ENCODE peak calls at places on chromosomes 13 and 19, in six cellular contexts. H, E, Y, Z, R and B are unnamed samples. For H3K4me1, the result is how much of the 10 kb centered on the place peaks cover.

GRCh38 chr13:23956106-23956505 is 58.8 kb upstream of the C1QTNF9B start:
- ATAC-seq in H (peak), Y (no peak), Z (no peak), R (peak), E (no peak), B (no peak)

GRCh38 chr13:34247596-34247995 is 429.6 kb downstream of the RFC3 start:
- ATAC-seq in Z (no peak), H (no peak), E (no peak), Y (no peak), R (no peak), B (no peak)

GRCh38 chr13:102405499-102406079 is 3.7 kb upstream of the FGF14 start:
- ATAC-seq in R (peak), E (no peak), H (no peak), Z (no peak), Y (no peak), B (no peak)

GRCh38 chr13:90055121-90055520 is 1292.4 kb upstream of the MIR17HG start:
- ATAC-seq in Y (no peak), H (no peak), E (no peak), Z (no peak), R (no peak), B (no peak)

GRCh38 chr13:110349239-110349638 is 42.2 kb downstream of the COL4A2 start:
- ATAC-seq in Y (no peak), Z (no peak), H (no peak), E (no peak), R (no peak), B (no peak)

GRCh38 chr13:74128171-74128767 is 5.9 kb downstream of the KLF12 start:
- ATAC-seq in H (no peak), E (no peak), Z (no peak), R (no peak), Y (no peak), B (no peak)

GRCh38 chr19:45137179-45137761 is 23.5 kb downstream of the NKPD1 start:
- ATAC-seq in R (peak), H (no peak), E (no peak), Y (no peak), Z (no peak), B (peak)

GRCh38 chr13:33109801-33110200 is 93.6 kb downstream of the KL start:
- ATAC-seq in Y (peak), H (no peak), Z (no peak), E (peak), R (peak), B (no peak)

GRCh38 chr13:46992383-46992952 is 95.6 kb upstream of the HTR2A start:
- ATAC-seq in E (peak), H (no peak), R (peak), Z (no peak), Y (peak), B (no peak)

GRCh38 chr19:43439183-43440063 is 24.7 kb downstream of the TEX101 start:
- ATAC-seq in H (peak), R (no peak), Z (peak), E (no peak), Y (no peak), B (peak)

GRCh38 chr13:79995334-79995733 is 345.6 kb downstream of the SPRY2 start:
- ATAC-seq in E (no peak), Z (peak), H (no peak), Y (no peak), R (no peak), B (no peak)

GRCh38 chr19:41492843-41493242 is 49.9 kb downstream of the ERICH4 start:
- ATAC-seq in E (no peak), Z (no peak), Y (no peak), H (no peak), R (no peak), B (no peak)

GRCh38 chr13:90105276-90105675 is 1242.2 kb upstream of the MIR17HG start:
- ATAC-seq in H (no peak), Z (no peak), Y (no peak), R (peak), E (no peak), B (no peak)

GRCh38 chr19:13844130-13844631 is 32.8 kb upstream of the NANOS3 start:
- ATAC-seq in Y (no peak), Z (no peak), E (no peak), R (no peak), H (no peak), B (no peak)

GRCh38 chr19:55041627-55042343 is 3.7 kb upstream of the GP6 start:
- ATAC-seq in R (no peak), Y (no peak), Z (no peak), H (no peak), E (peak), B (no peak)

GRCh38 chr19:1101337-1101698 is 2.5 kb upstream of the GPX4 start:
- ATAC-seq in Z (no peak), E (no peak), H (no peak), R (no peak), Y (no peak), B (peak)

GRCh38 chr19:1094978-1095701 is at the start of gene POLR2E:
- ATAC-seq in R (peak), H (peak), Y (peak), Z (peak), E (peak), B (peak)

GRCh38 chr19:1094655-1094977 is 559 bp downstream of the POLR2E start:
- ATAC-seq in H (no peak), E (no peak), R (peak), Y (no peak), Z (no peak), B (no peak)

GRCh38 chr19:1098177-1099051 is 3.2 kb upstream of the POLR2E start:
- ATAC-seq in H (peak), R (no peak), Y (peak), E (no peak), Z (no peak), B (no peak)

DNA sequence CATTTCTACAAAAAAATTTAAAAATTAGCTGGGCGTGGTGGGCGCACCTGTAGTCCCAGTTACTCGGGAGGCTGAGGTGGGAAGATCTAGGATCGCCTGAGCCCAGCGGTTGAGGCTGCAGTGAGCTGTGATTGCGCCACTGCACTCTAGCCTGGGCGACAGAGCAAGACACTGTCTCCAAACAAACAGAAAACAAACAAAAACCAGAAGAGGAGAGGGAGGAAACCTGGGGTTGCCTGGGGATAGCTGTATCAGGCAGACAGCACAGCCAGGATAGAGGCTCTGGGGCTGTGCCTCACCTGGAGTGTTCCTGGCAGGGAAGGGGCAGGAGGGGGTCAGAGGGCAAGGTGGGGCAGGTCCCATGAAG is 2.6 kb upstream of the POLR2E start:
- ATAC-seq in E (no peak), H (peak), R (no peak), Z (no peak), Y (peak), B (no peak)
- H3K4me1 ChIP-seq in E (half or more), H (under half), R (under half), Z (half or more), Y (half or more), B (under half)

GRCh38 chr19:1105873-1106840 is 2.4 kb downstream of the GPX4 start:
- ATAC-seq in H (no peak), E (no peak), Z (no peak), Y (no peak), R (no peak), B (no peak)

GRCh38 chr19:1104452-1105216 is 840 bp downstream of the GPX4 start:
- ATAC-seq in H (peak), R (peak), Y (peak), E (peak), Z (peak), B (peak)

GRCh38 chr19:1102407-1103106 is 1.2 kb upstream of the GPX4 start:
- ATAC-seq in Z (peak), R (peak), H (peak), Y (no peak), E (no peak), B (peak)

GRCh38 chr19:1105217-1105872 is 1.6 kb downstream of the GPX4 start:
- ATAC-seq in R (no peak), Y (no peak), Z (no peak), E (no peak), H (no peak), B (no peak)

GRCh38 chr19:1103691-1104451 is at the start of gene GPX4:
- ATAC-seq in E (peak), R (peak), H (peak), Y (peak), Z (peak), B (peak)
- TF ChIP-seq EP300 in E (no peak), R (no peak), H (no peak), Y (no peak), Z (peak), B (no peak)

DNA sequence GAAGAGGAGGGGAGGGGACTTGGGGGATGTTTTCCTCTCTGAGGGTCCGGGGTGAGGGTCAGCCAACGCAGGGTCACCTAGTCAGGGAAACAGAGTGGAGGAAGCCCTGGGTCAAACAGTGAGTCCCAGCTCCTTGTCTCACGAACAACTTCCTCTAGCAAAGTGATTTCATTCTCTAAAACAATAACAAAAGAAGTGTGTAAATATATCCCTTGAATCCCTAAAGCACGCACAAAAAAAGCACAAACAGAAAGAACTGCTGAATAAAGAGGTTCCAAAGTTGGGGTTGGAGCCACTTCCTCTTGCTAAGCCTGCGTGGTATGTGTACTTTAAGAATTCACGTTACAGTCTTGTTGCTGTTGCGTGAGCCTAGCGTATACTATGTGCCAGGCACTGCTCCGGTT is 1.5 kb upstream of the C5AR2 start:
- ATAC-seq in E (no peak), Y (peak), H (no peak), R (no peak), Z (peak), B (peak)
- H3K27ac ChIP-seq in E (peak), Y (no peak), H (peak), R (no peak), Z (peak), B (no peak)

GRCh38 chr19:10747674-10748073 is 29.8 kb downstream of the DNM2 start:
- ATAC-seq in E (no peak), Z (no peak), R (no peak), H (no peak), Y (no peak), B (no peak)
- H3K4me1 ChIP-seq in E (half or more), Z (half or more), R (under half), H (half or more), Y (half or more), B (half or more)

GRCh38 chr19:679418-680286 is 3.5 kb downstream of the FSTL3 start:
- ATAC-seq in H (peak), Y (peak), E (peak), R (peak), Z (peak), B (peak)
- TF ChIP-seq EP300 in H (no peak), Y (no peak), E (no peak), R (no peak), Z (peak), B (peak)

GRCh38 chr13:35824395-35824794 is 306.8 kb downstream of the DCLK1 start:
- ATAC-seq in E (no peak), H (no peak), Y (no peak), R (no peak), Z (no peak), B (no peak)
- H3K27ac ChIP-seq in E (no peak), H (no peak), Y (no peak), R (no peak), Z (no peak), B (no peak)

DNA sequence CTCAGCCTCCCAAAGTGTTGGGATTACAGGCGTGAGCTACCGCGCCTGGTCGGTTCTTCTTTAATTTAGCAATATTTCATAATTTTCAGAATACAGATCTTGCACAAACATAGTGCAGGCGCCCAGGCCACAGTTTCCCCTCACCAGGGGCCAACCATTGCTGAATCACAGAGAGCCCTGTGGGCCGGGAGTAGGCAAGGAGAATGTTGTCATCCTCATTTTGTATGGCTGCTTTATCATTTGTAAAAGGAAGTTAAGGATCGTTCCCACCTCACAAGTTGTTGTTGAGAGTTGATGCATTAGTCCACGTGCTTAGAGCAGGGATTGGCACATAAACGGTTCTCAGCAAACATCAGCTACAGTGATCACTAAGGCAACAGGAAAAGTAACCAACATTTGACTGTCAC is 30.2 kb downstream of the MEIS3 start:
- ATAC-seq in R (no peak), H (peak), Y (no peak), Z (peak), E (no peak), B (peak)
- H3K4me1 ChIP-seq in R (under half), H (under half), Y (under half), Z (under half), E (under half), B (under half)

DNA sequence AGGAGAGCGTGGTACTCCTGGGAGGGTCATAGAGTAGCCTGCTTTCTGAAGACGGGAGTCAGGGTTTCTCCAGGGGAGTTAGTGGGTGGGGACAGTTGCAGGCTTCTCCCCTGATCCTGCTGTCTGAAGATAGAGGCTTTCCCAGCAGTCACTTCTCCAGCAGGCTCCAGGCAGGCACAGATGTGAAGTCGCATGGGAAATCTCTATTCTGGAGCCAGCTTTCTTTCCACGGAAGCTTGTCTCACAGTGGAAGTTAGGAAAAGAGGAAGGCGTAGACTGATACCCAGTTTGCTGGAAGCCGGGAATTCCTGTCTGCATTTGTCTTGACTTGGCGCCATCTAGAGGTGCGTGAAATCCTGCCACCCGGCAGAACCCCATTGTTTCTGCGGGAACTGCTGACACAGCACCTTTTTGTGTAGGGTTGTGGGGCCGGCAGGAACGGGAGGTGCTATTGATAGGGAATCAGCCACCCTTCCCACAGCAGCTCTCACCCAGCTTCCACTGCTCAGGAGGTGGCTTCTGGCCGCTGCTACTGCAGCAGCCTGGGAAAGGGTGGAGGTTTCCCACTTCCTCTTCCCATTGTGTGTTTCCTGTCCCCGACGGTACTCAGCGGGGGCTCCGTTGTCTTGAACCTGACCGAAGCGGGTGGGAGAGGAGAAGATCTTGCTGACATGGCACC is 28.5 kb upstream of the NPAS1 start:
- ATAC-seq in Y (peak), Z (peak), H (peak), R (peak), E (peak), B (peak)
- TF ChIP-seq EP300 in Y (no peak), Z (no peak), H (no peak), R (no peak), E (peak), B (no peak)